ENCODE peak calls at places on chromosomes 1 and 21, in eight cellular contexts. A is HCT116; W is activated CD4-positive, CD25-positive, alpha-beta regulatory T cell; J is glutamatergic neuron; X is NCI-H1092; N is iris pigment epithelial cell; Z is stimulated activated CD4-positive, alpha-beta T cell treated with anti-CD3 and anti-CD28 coated beads, Interleukin-15, amount 100 ng/mL, for 1 hour; H is breast epithelium. G is an unnamed sample.

GRCh38 chr1:201538618-201539551 is at the start of gene NAV1:
- DNase-seq in A (no peak), W (no peak), J (peak), X (no peak), N (peak), Z (no peak), H (peak), G (no peak)

GRCh38 chr1:26418865-26419349 is 8.3 kb downstream of the LIN28A start:
- DNase-seq in A (no peak), W (no peak), J (no peak), X (no peak), N (no peak), Z (no peak), H (no peak), G (no peak)

GRCh38 chr1:43617011-43617410 is 32.9 kb upstream of the KDM4A start:
- DNase-seq in A (no peak), W (no peak), J (no peak), X (no peak), N (no peak), Z (no peak), H (no peak), G (no peak)

GRCh38 chr1:217780993-217781392 is 149.8 kb downstream of the SPATA17 start:
- DNase-seq in A (no peak), W (no peak), J (no peak), X (no peak), N (no peak), Z (no peak), H (no peak), G (no peak)

GRCh38 chr1:175894543-175894942 is 151.1 kb upstream of the TNR start:
- DNase-seq in A (no peak), W (no peak), J (no peak), X (no peak), N (no peak), Z (no peak), H (no peak), G (no peak)

GRCh38 chr1:59020151-59020997 is 236.5 kb upstream of the JUN start:
- DNase-seq in A (no peak), W (peak), J (no peak), X (no peak), N (peak), Z (no peak), H (peak), G (peak)

GRCh38 chr1:159945483-159946241 is at the start of gene IGSF9:
- DNase-seq in A (peak), W (peak), J (peak), X (peak), N (peak), Z (peak), H (peak), G (peak)

GRCh38 chr1:20587639-20588017 is 1.3 kb upstream of the CDA start:
- DNase-seq in A (no peak), W (no peak), J (no peak), X (no peak), N (no peak), Z (no peak), H (no peak), G (no peak)

GRCh38 chr1:47725732-47726495 is 271.3 kb downstream of the TRABD2B start:
- DNase-seq in A (peak), W (peak), J (peak), X (peak), N (peak), Z (peak), H (peak), G (peak)

GRCh38 chr1:36924282-36924791 is 110.0 kb downstream of the GRIK3 start:
- DNase-seq in A (no peak), W (no peak), J (no peak), X (peak), N (peak), Z (no peak), H (no peak), G (no peak)

GRCh38 chr1:119442756-119443155 is 27.8 kb downstream of the HSD3B2 start:
- DNase-seq in A (no peak), W (no peak), J (no peak), X (no peak), N (no peak), Z (no peak), H (no peak), G (no peak)

GRCh38 chr1:36128126-36128904 is 3.3 kb upstream of the COL8A2 start:
- DNase-seq in A (no peak), W (no peak), J (no peak), X (no peak), N (peak), Z (no peak), H (peak), G (peak)

GRCh38 chr1:15213333-15213732 is 33.7 kb upstream of the FHAD1 start:
- DNase-seq in A (no peak), W (no peak), J (no peak), X (no peak), N (peak), Z (no peak), H (no peak), G (no peak)

GRCh38 chr21:42737969-42738590 is 84.7 kb downstream of the PDE9A start:
- DNase-seq in A (no peak), W (no peak), J (no peak), X (no peak), N (peak), Z (no peak), H (peak), G (peak)

G was measured in B cell.